ENCODE peak calls at places on chromosomes 5 and 9, in ten cellular contexts. W is GM13977; R is fibroblast of the aortic adventitia; N is activated CD8-positive, alpha-beta T cell treated with anti-CD3 and anti-CD28 coated beads for 36 hours; V is myocyte; Q is NCI-H1092; B is spleen; D is HT-29; O is neural progenitor cell; C is H9. A is an unnamed sample.

GRCh38 chr5:149687789-149688188 is 42.3 kb upstream of the PPARGC1B start:
- DNase-seq in V (no peak), D (no peak), Q (no peak), B (no peak), C (no peak), N (no peak), W (no peak), R (no peak), O (no peak), A (no peak)

GRCh38 chr5:130616161-130616560 is 548.9 kb downstream of the HINT1 start:
- DNase-seq in O (no peak), D (no peak), N (no peak), V (no peak), R (peak), C (no peak), W (no peak), B (no peak), Q (no peak), A (no peak)

GRCh38 chr5:149831492-149831891 is 101.4 kb downstream of the PPARGC1B start:
- DNase-seq in W (peak), O (no peak), N (peak), Q (no peak), R (peak), V (no peak), B (peak), D (no peak), C (no peak), A (no peak)

GRCh38 chr9:93355827-93356226 is 95.7 kb upstream of the FAM120A start:
- DNase-seq in D (no peak), B (no peak), C (peak), W (no peak), V (no peak), Q (no peak), R (no peak), N (no peak), O (no peak), A (no peak)

GRCh38 chr9:93184439-93185221 is 691 bp downstream of the WNK2 start:
- DNase-seq in R (no peak), W (peak), N (peak), B (no peak), D (no peak), V (no peak), C (no peak), Q (peak), O (peak), A (no peak)

GRCh38 chr5:134028496-134028895 is 23.7 kb upstream of the VDAC1 start:
- DNase-seq in O (no peak), N (no peak), C (no peak), V (no peak), D (no peak), Q (no peak), R (peak), W (no peak), B (peak), A (no peak)

GRCh38 chr9:71740199-71740598 is 28.1 kb downstream of the CEMIP2 start:
- DNase-seq in R (no peak), C (no peak), B (no peak), V (no peak), Q (no peak), W (no peak), O (no peak), N (no peak), D (peak), A (no peak)

GRCh38 chr9:69937358-69937757 is 106.3 kb upstream of the MAMDC2 start:
- DNase-seq in B (no peak), Q (no peak), O (no peak), D (no peak), N (no peak), C (no peak), W (no peak), R (no peak), V (no peak), A (no peak)

GRCh38 chr5:101728933-101729332 is 567.2 kb downstream of the SLCO4C1 start:
- DNase-seq in C (no peak), D (peak), Q (no peak), O (peak), R (no peak), N (no peak), W (no peak), B (no peak), V (no peak), A (no peak)

GRCh38 chr5:29516224-29516623 is 1677.3 kb upstream of the CDH6 start:
- DNase-seq in R (no peak), Q (no peak), V (no peak), N (no peak), W (no peak), D (no peak), C (no peak), O (no peak), B (no peak), A (no peak)

GRCh38 chr9:130689937-130690700 is 3.5 kb upstream of the EXOSC2 start:
- DNase-seq in D (peak), Q (peak), C (peak), R (peak), V (peak), W (peak), N (no peak), O (peak), B (no peak), A (no peak)

GRCh38 chr9:124812401-124813016 is 35.6 kb downstream of the OLFML2A start:
- DNase-seq in W (peak), N (peak), V (peak), R (peak), O (peak), D (no peak), B (no peak), C (no peak), Q (no peak), A (peak)

GRCh38 chr9:109584205-109584604 is 86.1 kb upstream of the PTPN3 start:
- DNase-seq in W (no peak), R (no peak), V (no peak), Q (no peak), C (no peak), B (no peak), O (no peak), N (no peak), D (no peak), A (no peak)

GRCh38 chr5:50711280-50711679 is 44.8 kb downstream of the PARP8 start:
- DNase-seq in B (no peak), O (no peak), V (peak), D (peak), N (peak), C (no peak), W (peak), R (peak), Q (no peak), A (no peak)

GRCh38 chr9:86500667-86501435 is 146.6 kb upstream of the TUT7 start:
- DNase-seq in B (no peak), C (no peak), Q (no peak), O (no peak), W (no peak), R (peak), V (peak), D (no peak), N (no peak), A (no peak)

GRCh38 chr5:77249475-77249874 is 39.0 kb downstream of the PDE8B start:
- DNase-seq in O (no peak), C (no peak), R (no peak), D (no peak), V (no peak), B (no peak), W (no peak), N (no peak), Q (no peak), A (no peak)

GRCh38 chr5:62214701-62215100 is 91.3 kb upstream of the KIF2A start:
- DNase-seq in W (no peak), D (no peak), C (no peak), R (no peak), N (no peak), V (no peak), B (no peak), O (no peak), Q (no peak), A (no peak)

GRCh38 chr5:36502608-36503007 is 103.8 kb upstream of the SLC1A3 start:
- DNase-seq in R (peak), O (no peak), Q (no peak), W (no peak), D (no peak), C (no peak), V (peak), N (no peak), B (no peak), A (no peak)

GRCh38 chr5:66442951-66443445 is 153.2 kb upstream of the MAST4 start:
- DNase-seq in Q (no peak), B (no peak), W (no peak), D (no peak), C (no peak), V (no peak), O (no peak), N (no peak), R (peak), A (no peak)